ENCODE peak calls at places on chromosomes 12 and 14, in ten cellular contexts. S is IMR-90; B is frontal cortex; T is uterus; G is neural crest cell; M is non-pigmented ciliary epithelial cell; K is activated CD4-positive, CD25-positive, alpha-beta regulatory T cell treated with anti-CD3 and anti-CD28 coated beads, Interleukin-2, amount 50 U/mL, for 16 hours; F is GM13977; P is stimulated activated naive CD4-positive, alpha-beta T cell; N is stimulated activated CD8-positive, alpha-beta memory T cell treated with anti-CD3 and anti-CD28 coated beads, Interleukin-7, amount 100 ng/mL, for 1 hour. H is an unnamed sample.

GRCh38 chr12:57049890-57050289 is at the start of gene MYO1A:
- DNase-seq in S (peak), B (no peak), T (no peak), G (no peak), M (no peak), K (no peak), F (no peak), P (no peak), N (no peak), H (no peak)

GRCh38 chr12:107612508-107612907 is 73.1 kb upstream of the PWP1 start:
- DNase-seq in S (peak), B (no peak), T (no peak), G (no peak), M (no peak), K (no peak), F (no peak), P (no peak), N (no peak), H (no peak)

GRCh38 chr14:77004711-77005460 is 23.6 kb downstream of the IRF2BPL start:
- DNase-seq in S (no peak), B (no peak), T (no peak), G (no peak), M (no peak), K (no peak), F (no peak), P (no peak), N (no peak), H (no peak)

GRCh38 chr12:5796171-5797091 is 148.6 kb downstream of the ANO2 start:
- DNase-seq in S (peak), B (no peak), T (no peak), G (peak), M (no peak), K (no peak), F (peak), P (no peak), N (no peak), H (no peak)

GRCh38 chr14:67111031-67111430 is 78.2 kb upstream of the GARIN2 start:
- DNase-seq in S (no peak), B (no peak), T (no peak), G (no peak), M (no peak), K (no peak), F (no peak), P (no peak), N (no peak), H (no peak)

GRCh38 chr12:109820921-109821381 is 12.2 kb downstream of the TRPV4 start:
- DNase-seq in S (no peak), B (no peak), T (no peak), G (no peak), M (no peak), K (no peak), F (no peak), P (no peak), N (no peak), H (no peak)

GRCh38 chr14:99541677-99542470 is 60.7 kb downstream of the CCNK start:
- DNase-seq in S (no peak), B (no peak), T (no peak), G (no peak), M (no peak), K (no peak), F (no peak), P (no peak), N (no peak), H (no peak)

GRCh38 chr14:59511916-59512530 is 27.7 kb downstream of the JKAMP start:
- DNase-seq in S (no peak), B (no peak), T (no peak), G (peak), M (no peak), K (no peak), F (peak), P (no peak), N (no peak), H (peak)

GRCh38 chr12:131871677-131872076 is 22.7 kb upstream of the ULK1 start:
- DNase-seq in S (no peak), B (no peak), T (no peak), G (no peak), M (no peak), K (no peak), F (peak), P (no peak), N (no peak), H (no peak)

H was measured in germinal center.